ENCODE peak calls at places on chromosome 18, in four cellular contexts. G is IMR-90, F is right lobe of liver, N is upper lobe of right lung. Q is an unnamed sample. For H3K27me3, the result is how much of the 10 kb centered on the place peaks cover.

GRCh38 chr18:43129946-43130523 is 14.6 kb upstream of the RIT2 start:
- DNase-seq in G (no peak), F (no peak), N (no peak), Q (no peak)

GRCh38 chr18:39173022-39173421 is 1607.4 kb upstream of the CELF4 start:
- DNase-seq in N (no peak), G (no peak), F (no peak), Q (peak)

GRCh38 chr18:23825978-23826405 is 136.7 kb downstream of the LAMA3 start:
- DNase-seq in N (no peak), G (peak), F (no peak), Q (peak)

GRCh38 chr18:50076245-50076644 is 118.7 kb downstream of the MYO5B start:
- DNase-seq in G (no peak), F (no peak), N (no peak), Q (no peak)

GRCh38 chr18:22169011-22169888 is at the start of gene GATA6:
- DNase-seq in G (peak), F (peak), N (peak), Q (peak)

GRCh38 chr18:27769152-27769551 is 407.8 kb downstream of the CDH2 start:
- DNase-seq in G (no peak), F (no peak), N (no peak), Q (no peak)

GRCh38 chr18:37754141-37754540 is 188.5 kb upstream of the CELF4 start:
- DNase-seq in F (no peak), N (no peak), G (no peak), Q (peak)

GRCh38 chr18:76359909-76360308 is 135.1 kb downstream of the ZNF516 start:
- DNase-seq in N (no peak), F (no peak), G (no peak), Q (no peak)

GRCh38 chr18:76274470-76275289 is 220.4 kb downstream of the ZNF516 start:
- DNase-seq in G (no peak), F (no peak), N (no peak), Q (no peak)

GRCh38 chr18:50107468-50107867 is 87.5 kb downstream of the MYO5B start:
- DNase-seq in N (no peak), F (no peak), G (no peak), Q (no peak)

GRCh38 chr18:58247363-58247834 is 203.4 kb downstream of the NEDD4L start:
- DNase-seq in G (peak), F (no peak), N (peak), Q (no peak)

GRCh38 chr18:56255381-56255780 is 383.0 kb downstream of the TXNL1 start:
- DNase-seq in N (no peak), G (peak), F (no peak), Q (no peak)

GRCh38 chr18:76208632-76209308 is 286.3 kb downstream of the ZNF516 start:
- DNase-seq in G (no peak), N (no peak), F (no peak), Q (no peak)

GRCh38 chr18:61735564-61736102 is 157.2 kb downstream of the RNF152 start:
- DNase-seq in N (no peak), F (peak), G (no peak), Q (no peak)

GRCh38 chr18:80252136-80252535 is 4.8 kb upstream of the PARD6G start:
- DNase-seq in G (peak), N (no peak), F (no peak), Q (peak)

GRCh38 chr18:21298351-21298750 is 56.3 kb downstream of the GREB1L start:
- DNase-seq in G (no peak), N (no peak), F (no peak), Q (no peak)

GRCh38 chr18:74963820-74964446 is 245.0 kb downstream of the PTGR3 start:
- DNase-seq in N (no peak), F (no peak), G (peak), Q (no peak)

GRCh38 chr18:63617049-63617995 is 26.7 kb downstream of the SERPINB4 start:
- DNase-seq in N (no peak), G (no peak), F (no peak), Q (no peak)

GRCh38 chr18:62187543-62188378 is 706 bp downstream of the RELCH start:
- DNase-seq in G (peak), N (peak), F (peak), Q (peak)

GRCh38 chr18:75341267-75341666 is 86.2 kb downstream of the SMIM21 start:
- DNase-seq in G (no peak), F (no peak), N (no peak), Q (no peak)

GRCh38 chr18:56043691-56044090 is 455.7 kb upstream of the TCF4 start:
- DNase-seq in G (no peak), F (peak), N (no peak), Q (no peak)

GRCh38 chr18:63113899-63114565 is 205.5 kb downstream of the BCL2 start:
- DNase-seq in G (no peak), N (no peak), F (no peak), Q (no peak)

GRCh38 chr18:22813648-22814328 is 119.3 kb upstream of the RBBP8 start:
- DNase-seq in G (peak), F (no peak), N (no peak), Q (no peak)

GRCh38 chr18:55228191-55228590 is 268.9 kb upstream of the CCDC68 start:
- DNase-seq in G (peak), N (no peak), F (no peak), Q (no peak)

GRCh38 chr18:75159238-75159518 is 49.8 kb downstream of the PTGR3 start:
- DNase-seq in G (no peak), F (no peak), N (no peak), Q (no peak)

GRCh38 chr18:49973592-49973991 is 160.3 kb upstream of the ACAA2 start:
- DNase-seq in N (no peak), G (no peak), F (no peak), Q (no peak)

GRCh38 chr18:63454497-63454896 is 22.3 kb upstream of the SERPINB5 start:
- DNase-seq in N (no peak), F (no peak), G (no peak), Q (peak)

GRCh38 chr18:49754866-49755265 is 58.5 kb downstream of the ACAA2 start:
- DNase-seq in N (no peak), G (peak), F (no peak), Q (peak)

GRCh38 chr18:36440614-36441013 is 143.1 kb downstream of the FHOD3 start:
- DNase-seq in F (no peak), G (peak), N (no peak), Q (no peak)

GRCh38 chr18:29378739-29379138 is 1201.8 kb upstream of the CDH2 start:
- DNase-seq in N (no peak), F (no peak), G (no peak), Q (peak)

GRCh38 chr18:44198296-44199284 is 482.1 kb upstream of the SETBP1 start:
- DNase-seq in G (no peak), F (no peak), N (peak), Q (no peak)

GRCh38 chr18:38923136-38923535 is 1357.5 kb upstream of the CELF4 start:
- DNase-seq in N (no peak), F (no peak), G (no peak), Q (no peak)

GRCh38 chr18:60445341-60445740 is 72.8 kb upstream of the MC4R start:
- DNase-seq in F (no peak), N (no peak), G (peak), Q (peak)

GRCh38 chr18:76450912-76451421 is 44.1 kb downstream of the ZNF516 start:
- DNase-seq in F (no peak), G (peak), N (peak), Q (peak)

GRCh38 chr18:35029770-35030169 is 11.4 kb upstream of the MAPRE2 start:
- DNase-seq in G (no peak), F (no peak), N (no peak), Q (no peak)

GRCh38 chr18:76697441-76697901 is 124.9 kb upstream of the ZNF236 start:
- DNase-seq in G (peak), F (no peak), N (peak), Q (peak)

GRCh38 chr18:28027755-28028154 is 149.2 kb downstream of the CDH2 start:
- DNase-seq in N (no peak), F (no peak), G (no peak), Q (no peak)

GRCh38 chr18:65544701-65545100 is 206.1 kb upstream of the CDH7 start:
- DNase-seq in G (no peak), F (no peak), N (no peak), Q (no peak)

DNA sequence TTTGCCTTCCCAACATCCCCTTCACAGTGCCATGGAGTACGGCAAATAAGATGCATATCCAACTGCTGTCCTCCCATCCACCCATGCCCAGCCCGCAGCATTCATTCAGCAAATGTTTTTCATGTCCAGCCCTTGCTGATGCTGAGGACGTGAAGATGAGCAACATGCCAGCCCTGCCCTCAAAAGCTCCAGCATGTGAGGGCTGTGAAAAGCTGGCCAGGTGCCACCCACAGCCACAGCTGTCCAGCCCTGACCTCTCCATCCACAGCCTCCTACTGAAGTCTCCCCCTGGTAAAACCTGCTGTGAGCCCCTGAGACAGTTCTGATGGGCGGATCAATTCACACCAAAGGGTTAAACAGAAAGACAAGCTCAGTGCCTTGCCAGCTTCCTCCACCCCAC is 4.5 kb downstream of the ZBTB7C start:
- DNase-seq in N (no peak), G (no peak), F (no peak), Q (no peak)
- H3K27me3 ChIP-seq in N (under half), G (under half), F (under half), Q (under half)

DNA sequence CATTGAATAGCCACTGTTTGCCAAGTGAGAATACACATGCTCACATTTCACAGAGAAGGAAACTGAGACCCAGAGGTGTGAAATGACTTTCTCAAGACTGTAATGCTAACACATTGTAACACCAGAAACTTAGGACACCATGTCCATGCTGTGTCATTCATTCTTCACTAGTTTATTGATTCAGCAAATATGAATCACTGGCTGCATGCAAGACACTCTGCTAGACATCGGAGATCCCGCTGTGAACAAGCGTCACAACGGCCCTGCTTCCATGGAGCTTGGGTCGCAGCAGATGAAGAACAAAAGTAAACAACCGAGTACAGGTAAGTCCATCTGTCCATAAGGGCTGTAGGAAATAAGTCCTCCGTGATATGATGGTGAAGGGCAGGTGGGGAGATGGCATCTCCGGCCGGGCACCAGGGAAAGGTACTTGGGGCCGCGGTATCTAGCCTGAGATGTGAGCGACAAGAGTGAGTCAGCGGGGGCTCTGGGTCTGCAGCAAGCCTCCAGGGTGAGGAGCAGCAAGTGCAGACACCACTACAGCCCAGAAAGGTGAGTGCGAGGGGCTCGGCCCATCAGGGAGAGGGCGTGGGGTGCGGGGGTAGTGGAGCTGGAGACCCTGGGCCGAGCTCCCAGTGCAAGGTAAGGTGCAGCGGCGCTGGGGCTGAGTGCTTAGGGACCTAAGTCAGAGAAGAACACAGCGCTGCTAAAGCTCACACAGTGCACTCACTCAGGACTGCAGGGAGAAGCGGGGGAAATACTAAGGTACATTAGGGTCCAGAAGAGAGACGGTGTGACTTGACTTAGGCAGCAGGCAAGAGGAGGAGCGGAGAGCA is 391.2 kb downstream of the FBXO15 start:
- DNase-seq in N (peak), G (peak), F (no peak), Q (no peak)
- H3K27ac ChIP-seq in N (no peak), G (no peak), F (no peak), Q (no peak)

GRCh38 chr18:32438173-32438572 is 32.5 kb downstream of the GAREM1 start:
- DNase-seq in G (no peak), N (no peak), F (peak), Q (no peak)

GRCh38 chr18:32437080-32437834 is 33.4 kb downstream of the GAREM1 start:
- DNase-seq in N (no peak), F (no peak), G (no peak), Q (no peak)

GRCh38 chr18:32439802-32440201 is 30.9 kb downstream of the GAREM1 start:
- DNase-seq in G (no peak), F (no peak), N (no peak), Q (no peak)

GRCh38 chr18:32439241-32439640 is 31.4 kb downstream of the GAREM1 start:
- DNase-seq in N (no peak), G (no peak), F (no peak), Q (no peak)

GRCh38 chr18:32435631-32436500 is 34.8 kb downstream of the GAREM1 start:
- DNase-seq in F (no peak), G (no peak), N (no peak), Q (no peak)
- TF ChIP-seq CTCF in F (no peak), G (no peak), N (no peak), Q (no peak)

GRCh38 chr18:32770651-32771168 is 2.1 kb downstream of the KLHL14 start:
- DNase-seq in F (no peak), G (no peak), N (no peak), Q (no peak)

GRCh38 chr18:32769242-32770180 is 3.3 kb downstream of the KLHL14 start:
- DNase-seq in F (no peak), N (no peak), G (no peak), Q (no peak)

GRCh38 chr18:32771169-32771751 is 1.6 kb downstream of the KLHL14 start:
- DNase-seq in N (no peak), G (no peak), F (no peak), Q (no peak)

GRCh38 chr18:32768646-32769206 is 4.1 kb downstream of the KLHL14 start:
- DNase-seq in G (no peak), F (no peak), N (no peak), Q (no peak)

DNA sequence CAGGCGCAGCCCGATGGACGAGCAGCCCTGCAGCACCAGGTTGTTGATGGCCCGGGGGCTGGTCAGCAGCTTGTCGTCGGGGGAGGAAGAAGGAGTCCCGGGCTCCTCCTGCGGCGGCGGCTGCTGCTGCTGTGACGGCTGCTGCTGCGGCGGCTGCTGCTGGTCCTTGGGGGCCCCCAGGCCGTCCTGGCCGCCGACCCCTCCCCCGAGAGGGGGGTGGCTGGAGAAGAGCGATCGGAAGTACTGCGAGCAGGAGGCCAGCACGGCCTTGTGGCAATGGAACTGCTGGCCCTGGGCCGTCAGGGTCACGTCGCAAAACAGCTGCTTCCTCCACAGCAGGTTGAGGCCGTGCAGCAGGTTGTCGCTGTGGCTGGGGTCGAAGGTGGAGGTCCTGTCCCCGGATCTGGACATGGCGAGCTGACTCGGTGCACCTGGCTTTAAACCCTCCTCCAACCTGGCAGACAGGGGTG is 2.6 kb downstream of the KLHL14 start:
- DNase-seq in G (no peak), N (no peak), F (no peak), Q (no peak)
- H3K27me3 ChIP-seq in G (under half), N (under half), F (under half), Q (half or more)

GRCh38 chr18:51191139-51191717 is 6.3 kb downstream of the MEX3C start:
- DNase-seq in N (no peak), G (no peak), F (no peak), Q (no peak)
- H3K27ac ChIP-seq in N (no peak), G (no peak), F (no peak), Q (no peak)

DNA sequence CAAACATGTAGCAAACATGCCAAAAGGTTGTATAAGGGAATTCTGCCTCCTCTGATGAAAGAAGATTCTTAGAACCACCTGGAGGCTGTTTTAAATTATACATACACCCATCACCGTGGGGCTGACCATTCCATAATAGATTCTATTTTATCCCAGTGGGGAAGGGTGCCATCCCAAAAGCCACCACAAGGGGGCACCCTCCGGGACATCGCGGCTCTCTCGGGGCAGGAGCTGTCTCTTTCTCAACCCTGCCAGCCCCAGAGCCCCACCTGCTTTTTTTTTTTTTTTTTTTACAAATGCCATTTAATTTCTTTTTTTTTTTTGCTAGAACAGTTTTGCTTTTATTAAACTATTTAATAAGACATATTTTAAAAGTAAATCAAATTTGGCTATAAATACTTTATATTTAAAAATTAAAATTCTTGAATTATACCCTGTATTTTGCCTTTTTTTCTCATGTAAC is 8.6 kb upstream of the MTCL1 start:
- DNase-seq in G (peak), N (peak), F (peak), Q (no peak)
- TF ChIP-seq CTCF in G (peak), N (peak), F (peak), Q (peak)

DNA sequence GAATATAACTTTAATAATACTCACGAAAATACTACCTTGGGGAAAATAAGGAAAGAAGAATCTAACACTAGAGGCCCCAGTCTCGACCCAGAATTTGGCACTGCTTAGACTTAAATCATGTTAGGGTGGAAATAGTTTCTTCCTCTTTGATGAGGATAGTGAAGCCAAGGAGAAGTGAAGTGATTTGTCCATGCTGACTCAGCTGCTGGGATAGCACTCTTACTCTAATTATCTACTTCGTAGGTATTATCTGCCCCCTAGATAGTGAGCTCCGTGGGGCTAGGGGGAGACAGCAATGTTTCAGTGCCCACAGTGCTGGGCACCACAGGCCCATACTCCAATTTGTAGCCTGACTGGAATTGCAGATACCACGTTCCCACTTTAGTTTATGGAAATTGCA is 2.6 kb downstream of the KCTD1 start:
- DNase-seq in F (no peak), N (no peak), G (no peak), Q (no peak)
- H3K27me3 ChIP-seq in F (under half), N (under half), G (under half), Q (under half)

GRCh38 chr18:4831791-4832375 is 365.2 kb downstream of the AKAIN1 start:
- DNase-seq in N (no peak), F (no peak), G (no peak), Q (peak)
- H3K27ac ChIP-seq in N (no peak), F (no peak), G (no peak), Q (peak)

DNA sequence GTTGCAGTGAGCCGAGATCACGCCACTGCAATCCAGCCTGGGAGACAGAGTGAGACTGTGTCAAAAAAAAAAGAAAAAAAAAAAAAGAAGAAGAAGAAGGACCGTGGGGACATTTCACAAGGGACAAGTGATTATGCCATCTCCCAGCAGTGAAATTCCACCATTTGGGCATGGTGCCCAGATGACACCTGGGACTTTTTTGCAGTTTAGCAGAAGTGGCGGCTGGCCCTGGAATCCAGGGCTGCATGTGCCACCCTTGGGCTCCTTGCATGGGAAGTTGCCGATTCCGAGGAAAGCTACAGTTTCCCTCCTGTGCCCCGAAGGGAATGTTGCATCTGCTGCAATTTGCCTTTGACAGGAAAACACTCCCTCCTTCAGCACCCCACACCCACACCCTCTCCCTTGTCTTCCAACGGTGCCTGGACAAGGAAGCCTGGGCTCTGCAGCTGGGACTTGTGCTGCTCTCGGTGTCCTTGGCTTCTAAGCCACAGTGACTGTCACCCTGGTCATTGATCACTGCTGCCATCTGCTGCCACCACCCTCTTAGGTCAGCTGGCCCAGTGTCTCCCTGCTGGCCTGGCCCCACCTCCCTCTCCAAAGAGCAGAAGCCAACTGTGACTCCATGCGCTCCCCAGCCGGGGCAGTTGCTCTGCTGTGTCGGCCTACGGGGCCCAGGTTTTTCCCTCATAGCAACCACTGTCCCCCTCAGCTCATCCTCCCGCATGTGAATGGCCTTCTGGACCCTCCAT is 56.4 kb upstream of the LRRC30 start:
- DNase-seq in F (peak), N (no peak), G (no peak), Q (peak)
- TF ChIP-seq CTCF in F (peak), N (no peak), G (peak), Q (peak)